ENCODE peak calls at places on chromosome 16, in eight cellular contexts. R is ovary; N is A549; X is Right ventricle myocardium superior; E is effector memory CD8-positive, alpha-beta T cell; L is NCI-H1092; K is choroid plexus epithelial cell; Z is T-helper 1 cell. B is an unnamed sample.

GRCh38 chr16:88034770-88035169 is 83.5 kb downstream of the BANP start:
- DNase-seq in R (no peak), N (no peak), X (no peak), E (no peak), L (no peak), K (no peak), Z (no peak), B (no peak)

GRCh38 chr16:56481468-56482112 is 30.2 kb downstream of the OGFOD1 start:
- DNase-seq in R (no peak), N (no peak), X (no peak), E (no peak), L (no peak), K (peak), Z (no peak), B (no peak)

GRCh38 chr16:27195941-27196595 is 7.3 kb upstream of the KDM8 start:
- DNase-seq in R (no peak), N (no peak), X (no peak), E (peak), L (no peak), K (no peak), Z (peak), B (no peak)

GRCh38 chr16:11494029-11494428 is 92.7 kb downstream of the LITAF start:
- DNase-seq in R (no peak), N (no peak), X (no peak), E (no peak), L (no peak), K (no peak), Z (no peak), B (no peak)

GRCh38 chr16:67641779-67642708 is 2.9 kb upstream of the CARMIL2 start:
- DNase-seq in R (no peak), N (no peak), X (peak), E (no peak), L (peak), K (peak), Z (no peak), B (peak)

GRCh38 chr16:85612191-85612800 is 826 bp upstream of the GSE1 start:
- DNase-seq in R (peak), N (peak), X (peak), E (no peak), L (peak), K (peak), Z (no peak), B (peak)

GRCh38 chr16:4944333-4945281 is 7.7 kb upstream of the PPL start:
- DNase-seq in R (peak), N (peak), X (peak), E (no peak), L (peak), K (peak), Z (no peak), B (peak)

GRCh38 chr16:600781-601180 is 10.9 kb downstream of the RAB40C start:
- DNase-seq in R (no peak), N (no peak), X (no peak), E (no peak), L (no peak), K (peak), Z (no peak), B (no peak)

GRCh38 chr16:22787456-22788189 is 26.3 kb upstream of the HS3ST2 start:
- DNase-seq in R (no peak), N (no peak), X (no peak), E (no peak), L (no peak), K (no peak), Z (no peak), B (no peak)

GRCh38 chr16:70694088-70694487 is 8.2 kb upstream of the MTSS2 start:
- DNase-seq in R (no peak), N (peak), X (no peak), E (no peak), L (no peak), K (peak), Z (no peak), B (peak)

GRCh38 chr16:4257646-4258556 is 14.9 kb downstream of the TFAP4 start:
- DNase-seq in R (peak), N (no peak), X (peak), E (no peak), L (no peak), K (no peak), Z (no peak), B (peak)

GRCh38 chr16:28589069-28589468 is 7.8 kb downstream of the SULT1A2 start:
- DNase-seq in R (no peak), N (no peak), X (no peak), E (no peak), L (no peak), K (no peak), Z (no peak), B (no peak)

GRCh38 chr16:50245417-50246298 is 20.7 kb upstream of the ADCY7 start:
- DNase-seq in R (peak), N (peak), X (no peak), E (peak), L (no peak), K (peak), Z (no peak), B (peak)

GRCh38 chr16:55118701-55119260 is 188.1 kb downstream of the IRX5 start:
- DNase-seq in R (no peak), N (no peak), X (no peak), E (no peak), L (no peak), K (no peak), Z (no peak), B (no peak)

GRCh38 chr16:56729351-56729735 is 586 bp upstream of the NUP93 start:
- DNase-seq in R (no peak), N (no peak), X (no peak), E (no peak), L (no peak), K (no peak), Z (no peak), B (no peak)

GRCh38 chr16:79592150-79592549 is 8.4 kb downstream of the MAF start:
- DNase-seq in R (no peak), N (no peak), X (no peak), E (no peak), L (no peak), K (no peak), Z (no peak), B (no peak)

GRCh38 chr16:25222959-25223358 is 6.2 kb downstream of the AQP8 start:
- DNase-seq in R (no peak), N (no peak), X (no peak), E (no peak), L (no peak), K (no peak), Z (no peak), B (no peak)

GRCh38 chr16:67733734-67734470 is 14.8 kb upstream of the GFOD2 start:
- DNase-seq in R (no peak), N (no peak), X (no peak), E (no peak), L (no peak), K (no peak), Z (no peak), B (no peak)